ENCODE peak calls at places on chromosomes 6 and 20, in five cellular contexts. K is pancreas, Q is neural progenitor cell, E is A549, A is adrenal gland. D is an unnamed sample. For H3K4me1, the result is how much of the 10 kb centered on the place peaks cover.

GRCh38 chr6:170553686-170554085 is 483 bp upstream of the TBP start:
- DNase-seq in A (no peak), E (no peak), Q (no peak), K (peak), D (no peak)

GRCh38 chr6:22880686-22881433 is 311.5 kb downstream of the HDGFL1 start:
- DNase-seq in E (peak), A (no peak), Q (no peak), K (no peak), D (no peak)

GRCh38 chr20:38730989-38731737 is 6.9 kb downstream of the SLC32A1 start:
- DNase-seq in K (peak), A (peak), E (peak), Q (peak), D (peak)

GRCh38 chr6:112222111-112222726 is 32.1 kb downstream of the LAMA4 start:
- DNase-seq in K (no peak), Q (no peak), A (no peak), E (no peak), D (no peak)

GRCh38 chr20:17678295-17678694 is 3.7 kb downstream of the RRBP1 start:
- DNase-seq in Q (no peak), E (no peak), A (peak), K (no peak), D (no peak)

GRCh38 chr6:159268511-159268910 is 99.3 kb downstream of the FNDC1 start:
- DNase-seq in E (no peak), K (no peak), A (no peak), Q (no peak), D (no peak)

GRCh38 chr6:43803783-43804549 is 34.0 kb downstream of the VEGFA start:
- DNase-seq in K (peak), E (no peak), A (no peak), Q (no peak), D (no peak)

GRCh38 chr6:138844203-138844602 is 48.3 kb downstream of the ECT2L start:
- DNase-seq in A (peak), K (no peak), E (no peak), Q (peak), D (no peak)

GRCh38 chr20:24675651-24676352 is 206.4 kb downstream of the SYNDIG1 start:
- DNase-seq in E (no peak), Q (no peak), A (no peak), K (no peak), D (peak)

GRCh38 chr6:81572020-81572419 is 180.5 kb downstream of the TENT5A start:
- DNase-seq in Q (no peak), A (no peak), E (no peak), K (no peak), D (no peak)

GRCh38 chr6:163443985-163444553 is 29.6 kb downstream of the QKI start:
- DNase-seq in Q (peak), K (no peak), A (no peak), E (no peak), D (no peak)

GRCh38 chr20:45506927-45507820 is 8.2 kb downstream of the SPINT3 start:
- DNase-seq in Q (no peak), A (no peak), K (no peak), E (no peak), D (no peak)

GRCh38 chr6:190596-191395 is 101.5 kb upstream of the DUSP22 start:
- DNase-seq in E (no peak), K (no peak), A (no peak), Q (peak), D (peak)

GRCh38 chr20:39885975-39886649 is 802.9 kb downstream of the MAFB start:
- DNase-seq in Q (peak), E (peak), A (peak), K (peak), D (peak)

GRCh38 chr20:49889943-49890650 is 25.2 kb downstream of the SPATA2 start:
- DNase-seq in E (no peak), K (no peak), Q (no peak), A (peak), D (no peak)
- TF ChIP-seq CTCF in E (peak), K (peak), Q (no peak), A (no peak), D (peak)

DNA sequence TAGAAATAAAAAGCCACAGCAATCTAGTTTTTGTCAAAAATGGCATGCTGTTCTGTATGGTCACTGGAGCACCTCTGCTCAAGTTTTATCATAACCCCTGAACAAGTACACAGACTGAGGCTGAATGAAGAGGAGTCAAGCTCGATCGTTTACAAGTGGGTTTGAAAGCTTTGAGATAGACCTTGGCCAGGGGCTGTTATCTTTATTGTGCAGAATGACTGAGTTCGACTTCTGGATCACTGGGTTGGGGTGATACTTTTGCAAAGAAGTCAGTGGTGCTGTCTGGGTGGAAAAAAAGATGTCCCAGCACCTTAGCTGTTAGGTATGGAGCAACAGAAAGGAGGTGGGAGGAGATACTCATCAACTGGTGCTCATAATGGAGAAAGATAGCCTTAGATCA is 446.0 kb downstream of the HACE1 start:
- DNase-seq in A (no peak), E (no peak), Q (no peak), K (no peak), D (no peak)
- H3K27ac ChIP-seq in A (no peak), E (no peak), Q (no peak), K (no peak), D (no peak)

GRCh38 chr20:34388678-34389077 is 25.6 kb downstream of the ITCH start:
- DNase-seq in K (no peak), Q (no peak), E (no peak), A (no peak), D (no peak)

GRCh38 chr20:34388000-34388399 is 24.9 kb downstream of the ITCH start:
- DNase-seq in E (no peak), A (no peak), K (no peak), Q (no peak), D (no peak)

GRCh38 chr20:34389206-34389953 is 26.3 kb downstream of the ITCH start:
- DNase-seq in E (peak), A (no peak), K (no peak), Q (no peak), D (no peak)

GRCh38 chr20:34385464-34385863 is 22.4 kb downstream of the ITCH start:
- DNase-seq in Q (no peak), E (no peak), A (no peak), K (no peak), D (no peak)

DNA sequence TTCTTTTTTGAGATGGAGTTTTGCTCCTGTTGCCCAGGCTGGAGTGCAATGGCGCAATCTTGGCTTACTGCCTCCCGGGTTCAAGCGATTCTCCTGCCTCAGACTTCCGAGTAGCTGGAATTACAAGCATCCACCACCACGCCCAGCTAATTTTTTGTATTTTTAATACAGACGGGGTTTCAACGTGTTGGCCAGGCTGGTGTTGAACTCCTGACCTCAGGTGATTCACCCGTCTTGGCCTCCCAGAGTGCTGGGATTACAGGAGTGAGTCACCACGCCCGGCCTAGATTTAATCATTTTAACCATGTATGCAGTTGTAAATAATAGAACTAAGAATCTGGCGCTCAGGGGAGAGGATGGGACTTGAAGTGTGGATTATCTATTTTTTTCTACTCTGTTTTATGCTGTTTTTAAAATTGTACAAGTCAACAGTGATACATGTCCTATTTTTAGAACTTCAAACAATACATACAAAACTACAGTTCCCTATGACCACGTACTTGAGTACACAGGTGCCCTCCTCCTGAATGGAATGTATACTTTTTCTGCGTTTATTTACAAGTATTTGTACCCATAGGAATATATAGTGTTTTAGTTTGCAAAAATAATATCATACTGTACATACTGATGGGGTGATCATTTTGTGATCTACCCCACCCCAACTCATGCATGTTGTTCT is 27.8 kb downstream of the ITCH start:
- DNase-seq in A (peak), K (peak), E (peak), Q (no peak), D (peak)
- H3K4me1 ChIP-seq in A (under half), K (under half), E (half or more), Q (under half), D (under half)

DNA sequence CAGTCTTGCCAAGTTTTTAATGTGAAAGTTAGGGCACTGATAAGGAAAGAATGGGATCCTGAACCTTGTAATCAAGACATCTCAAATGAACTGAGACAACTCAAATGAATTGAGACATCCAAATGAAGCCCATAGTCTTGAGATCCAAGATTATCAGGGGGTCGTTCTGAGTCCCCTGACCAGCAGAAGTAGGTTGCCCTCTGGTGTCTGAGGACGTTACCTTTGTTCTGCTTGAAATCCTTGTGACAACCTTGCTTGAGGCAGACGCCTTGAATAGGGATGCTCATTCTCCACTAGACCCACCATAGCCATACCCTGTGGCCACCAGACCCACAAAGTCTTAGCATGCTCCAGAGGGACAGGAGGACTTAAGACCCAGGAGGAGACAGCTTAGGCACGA is 37.7 kb downstream of the ZBTB9 start:
- DNase-seq in E (no peak), K (no peak), A (no peak), Q (peak), D (no peak)
- TF ChIP-seq CTCF in E (no peak), K (no peak), A (no peak), Q (peak), D (no peak)

DNA sequence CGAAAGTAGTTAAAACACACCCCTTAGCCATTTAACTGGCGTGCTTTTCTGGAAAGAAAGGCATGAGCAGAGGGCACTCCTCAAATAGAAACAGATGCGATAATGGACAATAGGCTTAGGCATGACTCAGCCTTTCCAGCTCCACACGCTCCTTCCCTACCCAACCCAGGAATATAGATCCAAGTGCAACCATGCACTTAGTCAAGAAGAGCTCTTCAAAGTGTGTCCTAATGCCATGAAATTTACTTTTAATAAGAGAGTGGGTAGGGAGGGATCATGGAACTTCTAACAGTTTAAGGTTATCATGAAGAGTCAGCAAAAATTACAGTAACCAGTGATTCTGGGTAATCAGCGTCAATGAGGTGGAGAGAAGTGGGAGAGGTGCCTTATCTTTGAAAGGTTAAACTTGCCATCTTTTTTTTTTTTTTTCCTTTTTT is 2.4 kb upstream of the EFHC1 start:
- DNase-seq in K (no peak), E (peak), A (no peak), Q (no peak), D (no peak)
- H3K27ac ChIP-seq in K (no peak), E (peak), A (peak), Q (no peak), D (no peak)

D was measured in upper lobe of right lung.